ENCODE peak calls at places on chromosome 1, in six cellular contexts. R is endodermal cell, Y is IMR-90, H is astrocyte, D is RWPE2, A is fibroblast of villous mesenchyme. C is an unnamed sample.

GRCh38 chr1:37150986-37151385 is 116.7 kb upstream of the GRIK3 start:
- DNase-seq in H (no peak), Y (no peak), A (no peak), R (no peak), D (no peak), C (no peak)

GRCh38 chr1:70017770-70018169 is 187.6 kb downstream of the LRRC40 start:
- DNase-seq in Y (peak; percentile 38), D (no peak), A (no peak), H (peak; percentile 12), R (no peak), C (no peak)

GRCh38 chr1:98331232-98331631 is 330.3 kb upstream of the SNX7 start:
- DNase-seq in D (no peak), R (no peak), H (peak; percentile 58), A (no peak), Y (peak; percentile 65), C (no peak)

GRCh38 chr1:68777850-68778249 is 281.0 kb upstream of the DEPDC1 start:
- DNase-seq in H (no peak), D (no peak), A (no peak), Y (no peak), R (no peak), C (no peak)

GRCh38 chr1:43563779-43564616 is 33.3 kb downstream of the PTPRF start:
- DNase-seq in D (no peak), H (no peak), A (no peak), R (no peak), Y (no peak), C (no peak)

GRCh38 chr1:17248781-17249180 is at the start of gene PADI3:
- DNase-seq in H (no peak), A (no peak), D (no peak), Y (no peak), R (peak; percentile 83), C (no peak)

GRCh38 chr1:89932598-89933364 is 62.1 kb upstream of the ZNF326 start:
- DNase-seq in A (no peak), H (no peak), Y (no peak), D (no peak), R (no peak), C (no peak)

GRCh38 chr1:110339040-110339426 is at the start of gene RBM15:
- DNase-seq in H (no peak), Y (peak; percentile 100), A (peak; percentile 100), R (peak; percentile 99), D (peak; percentile 97), C (peak; percentile 99)

GRCh38 chr1:70706381-70707173 is 295.5 kb downstream of the CTH start:
- DNase-seq in R (peak; percentile 81), A (no peak), D (no peak), H (no peak), Y (no peak), C (peak; percentile 73)

GRCh38 chr1:52296345-52296744 is 69.7 kb downstream of the CC2D1B start:
- DNase-seq in H (peak; percentile 46), Y (peak; percentile 68), A (peak; percentile 68), D (no peak), R (peak; percentile 49), C (no peak)

GRCh38 chr1:240044620-240045019 is 47.1 kb upstream of the FMN2 start:
- DNase-seq in R (no peak), Y (no peak), D (no peak), A (peak; percentile 71), H (peak; percentile 27), C (no peak)

GRCh38 chr1:23664837-23665795 is 26.5 kb upstream of the RPL11 start:
- DNase-seq in H (no peak), Y (no peak), D (no peak), R (peak; percentile 61), A (peak; percentile 43), C (no peak)

GRCh38 chr1:53047737-53048344 is 14.2 kb upstream of the PODN start:
- DNase-seq in H (peak; percentile 98), D (no peak), A (peak; percentile 80), R (no peak), Y (peak; percentile 94), C (no peak)

GRCh38 chr1:224851210-224851849 is 78.1 kb upstream of the DNAH14 start:
- DNase-seq in D (no peak), H (peak; percentile 16), A (peak; percentile 54), R (peak; percentile 95), Y (peak; percentile 37), C (no peak)

GRCh38 chr1:109832935-109833334 is 69.2 kb upstream of the EPS8L3 start:
- DNase-seq in Y (no peak), R (peak; percentile 73), A (no peak), D (no peak), H (no peak), C (no peak)

GRCh38 chr1:155979525-155980343 is 1.4 kb upstream of the ARHGEF2 start:
- DNase-seq in Y (no peak), A (no peak), H (no peak), R (no peak), D (no peak), C (no peak)

GRCh38 chr1:26121854-26122773 is 10.5 kb downstream of the PDIK1L start:
- DNase-seq in D (no peak), R (no peak), H (no peak), Y (no peak), A (peak; percentile 67), C (no peak)

GRCh38 chr1:163055531-163055930 is 13.6 kb upstream of the RGS4 start:
- DNase-seq in D (no peak), A (no peak), Y (no peak), R (no peak), H (no peak), C (no peak)

GRCh38 chr1:40067023-40067422 is 26.5 kb downstream of the CAP1 start:
- DNase-seq in D (no peak), A (no peak), R (no peak), H (no peak), Y (peak; percentile 47), C (no peak)

GRCh38 chr1:60547821-60548220 is 474.3 kb upstream of the C1orf87 start:
- DNase-seq in H (no peak), A (no peak), D (no peak), Y (no peak), R (no peak), C (no peak)

GRCh38 chr1:24426738-24427468 is 11.3 kb downstream of the NIPAL3 start:
- DNase-seq in Y (no peak), D (no peak), A (no peak), R (no peak), H (no peak), C (no peak)

GRCh38 chr1:24567792-24568388 is 12.0 kb downstream of the NCMAP start:
- DNase-seq in A (no peak), D (no peak), Y (no peak), R (peak; percentile 70), H (no peak), C (no peak)

GRCh38 chr1:99685516-99686180 is 39.7 kb downstream of the PALMD start:
- DNase-seq in A (peak; percentile 85), D (no peak), R (peak; percentile 87), Y (peak; percentile 91), H (peak; percentile 69), C (no peak)
- TF ChIP-seq CTCF in A (peak; percentile 62), D (peak; percentile 70), R (peak; percentile 82), Y (peak; percentile 50), H (peak; percentile 45), C (peak; percentile 80)

DNA sequence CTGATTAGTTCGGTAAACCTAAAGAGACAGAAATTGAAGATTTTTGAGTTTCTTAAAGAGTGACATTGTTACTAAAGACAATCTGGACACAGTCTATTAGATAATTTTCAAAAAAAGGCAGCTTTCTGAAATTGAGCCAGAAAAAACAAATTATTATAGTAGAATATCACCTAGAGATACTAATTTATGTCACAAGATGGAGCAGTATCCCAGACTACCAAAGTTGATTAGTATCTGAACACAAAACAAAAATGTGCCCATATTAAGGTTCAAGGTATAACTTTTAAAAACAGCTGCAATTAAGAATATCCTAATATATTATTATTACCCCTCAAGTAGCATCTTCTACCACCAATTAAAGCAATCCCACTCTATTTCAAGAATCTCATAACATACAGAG is 40.5 kb upstream of the SYT2 start:
- DNase-seq in H (no peak), A (no peak), Y (no peak), R (no peak), D (no peak), C (no peak)
- TF ChIP-seq CTCF in H (no peak), A (no peak), Y (peak; percentile 10), R (no peak), D (peak; percentile 30), C (peak; percentile 63)

DNA sequence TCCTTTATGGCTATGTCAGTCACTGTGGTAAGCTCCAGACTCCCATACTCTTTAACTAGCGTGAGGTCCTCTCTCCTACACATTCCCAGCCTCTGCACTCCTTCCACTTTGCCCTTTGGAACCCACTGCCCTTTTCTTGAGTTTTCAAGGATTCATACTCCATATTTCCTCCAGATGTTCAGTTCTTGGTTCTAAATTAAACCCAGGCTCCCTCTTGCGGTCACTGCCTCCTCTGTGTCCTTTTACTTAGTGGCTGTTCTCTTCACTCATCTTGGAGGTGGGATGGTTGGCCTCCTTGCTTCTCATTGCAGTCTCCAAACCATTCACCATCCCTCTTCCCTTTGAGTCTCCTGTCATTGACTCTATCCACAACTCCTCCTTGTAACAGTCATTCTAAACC is 208.1 kb downstream of the TGFB2 start:
- DNase-seq in H (no peak), D (no peak), A (peak; percentile 52), Y (no peak), R (peak; percentile 44), C (no peak)
- TF ChIP-seq CTCF in H (peak; percentile 7), D (no peak), A (peak; percentile 43), Y (peak; percentile 10), R (peak; percentile 49), C (peak; percentile 71)

GRCh38 chr1:205750683-205751651 is 985 bp upstream of the NUCKS1 start:
- DNase-seq in Y (no peak), H (no peak), A (no peak), R (peak; percentile 66), D (no peak), C (no peak)

GRCh38 chr1:205746757-205747412 is 3.1 kb downstream of the NUCKS1 start:
- DNase-seq in A (peak; percentile 21), D (no peak), Y (no peak), R (no peak), H (peak; percentile 4), C (no peak)

GRCh38 chr1:205749094-205749825 is 722 bp downstream of the NUCKS1 start:
- DNase-seq in Y (peak; percentile 95), H (peak; percentile 88), D (peak; percentile 92), R (peak; percentile 98), A (peak; percentile 97), C (peak; percentile 98)

GRCh38 chr1:205748398-205749093 is 1.4 kb downstream of the NUCKS1 start:
- DNase-seq in R (no peak), D (no peak), H (peak; percentile 62), A (peak; percentile 85), Y (peak; percentile 79), C (no peak)

DNA sequence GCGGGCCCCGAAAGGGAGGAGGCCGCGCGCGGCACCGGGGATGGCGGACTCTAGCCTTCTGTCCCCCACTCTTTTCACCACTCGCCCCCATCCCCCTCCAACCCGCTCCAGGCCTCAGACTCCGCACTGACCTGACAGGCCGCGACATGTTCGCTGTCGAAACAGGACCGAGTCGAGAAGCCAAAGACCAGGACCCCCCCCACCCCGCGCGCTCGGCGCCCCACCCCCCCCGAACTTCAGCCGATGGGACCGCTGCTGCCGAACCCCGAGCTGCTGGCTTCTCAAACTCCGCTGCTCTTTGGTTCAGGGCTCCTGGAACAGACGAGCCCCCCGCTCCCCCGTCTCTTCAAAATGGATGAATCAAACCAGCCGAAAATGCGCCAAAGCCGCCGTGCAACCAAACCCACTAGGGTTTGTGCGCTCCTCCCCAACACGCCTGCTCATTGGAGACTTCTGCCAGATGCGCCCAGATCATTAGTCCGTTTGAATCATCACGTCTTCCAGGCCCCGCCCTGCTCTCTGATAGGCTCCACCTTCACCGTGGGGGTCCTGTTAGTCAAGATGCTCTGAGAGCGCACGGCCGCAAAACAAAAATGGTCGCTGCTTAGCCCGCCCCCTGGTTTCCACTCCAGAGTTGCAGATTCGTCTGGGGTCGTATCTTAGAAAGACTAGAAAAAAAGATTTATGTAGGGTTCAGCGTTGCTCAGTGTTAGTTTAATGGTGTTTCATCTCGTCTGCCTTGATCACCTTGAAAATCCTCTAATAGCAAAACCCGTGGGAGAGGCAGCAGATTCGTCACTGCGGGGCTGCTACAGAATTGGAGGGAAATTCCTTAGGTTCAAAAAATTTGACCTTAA is at the start of gene NUCKS1:
- DNase-seq in D (peak; percentile 98), Y (peak; percentile 100), R (peak; percentile 99), H (peak; percentile 100), A (peak; percentile 99), C (peak; percentile 99)
- TF ChIP-seq CTCF in D (no peak), Y (no peak), R (peak; percentile 45), H (peak; percentile 14), A (peak; percentile 24), C (peak; percentile 33)

C was measured in chondrocyte.